ENCODE peak calls at places on chromosome 1, in eight cellular contexts. One of them, this sample, is unnamed.

GRCh38 chr1:28642056-28642846 is 616 bp downstream of the TAF12 start:
- DNase-seq in lower leg skin: no peak
- DNase-seq in astrocyte of the cerebellum: no peak
- DNase-seq in thoracic aorta: no peak
- DNase-seq in PC-3: peak; percentile 22
- DNase-seq in epithelial cell of esophagus: no peak
- DNase-seq in cardiac fibroblast: peak; percentile 40
- DNase-seq in bronchial epithelial cell: peak; percentile 24
- DNase-seq in this sample: peak; percentile 43

GRCh38 chr1:18556364-18556763 is 74.3 kb upstream of the PAX7 start:
- DNase-seq in lower leg skin: no peak
- DNase-seq in astrocyte of the cerebellum: no peak
- DNase-seq in thoracic aorta: no peak
- DNase-seq in PC-3: peak; percentile 45
- DNase-seq in epithelial cell of esophagus: peak; percentile 19
- DNase-seq in cardiac fibroblast: peak; percentile 35
- DNase-seq in bronchial epithelial cell: peak; percentile 21
- DNase-seq in this sample: peak; percentile 57

GRCh38 chr1:175033931-175034330 is 10.7 kb upstream of the MRPS14 start:
- DNase-seq in lower leg skin: no peak
- DNase-seq in astrocyte of the cerebellum: no peak
- DNase-seq in thoracic aorta: no peak
- DNase-seq in PC-3: no peak
- DNase-seq in epithelial cell of esophagus: no peak
- DNase-seq in cardiac fibroblast: no peak
- DNase-seq in bronchial epithelial cell: no peak
- DNase-seq in this sample: no peak

GRCh38 chr1:196733091-196733970 is 41.3 kb upstream of the CFHR3 start:
- DNase-seq in lower leg skin: no peak
- DNase-seq in astrocyte of the cerebellum: no peak
- DNase-seq in thoracic aorta: no peak
- DNase-seq in PC-3: no peak
- DNase-seq in epithelial cell of esophagus: peak; percentile 69
- DNase-seq in cardiac fibroblast: peak; percentile 32
- DNase-seq in bronchial epithelial cell: peak; percentile 15
- DNase-seq in this sample: peak; percentile 74

GRCh38 chr1:21335750-21336168 is 45.5 kb upstream of the ECE1 start:
- DNase-seq in lower leg skin: no peak
- DNase-seq in astrocyte of the cerebellum: no peak
- DNase-seq in thoracic aorta: no peak
- DNase-seq in PC-3: peak; percentile 92
- DNase-seq in epithelial cell of esophagus: peak; percentile 78
- DNase-seq in cardiac fibroblast: no peak
- DNase-seq in bronchial epithelial cell: peak; percentile 77
- DNase-seq in this sample: no peak

GRCh38 chr1:169426174-169426716 is 1.0 kb downstream of the CCDC181 start:
- DNase-seq in lower leg skin: no peak
- DNase-seq in astrocyte of the cerebellum: no peak
- DNase-seq in thoracic aorta: no peak
- DNase-seq in PC-3: no peak
- DNase-seq in epithelial cell of esophagus: peak; percentile 14
- DNase-seq in cardiac fibroblast: no peak
- DNase-seq in bronchial epithelial cell: peak; percentile 28
- DNase-seq in this sample: no peak

GRCh38 chr1:11501491-11501897 is 22.5 kb downstream of the DISP3 start:
- DNase-seq in lower leg skin: no peak
- DNase-seq in astrocyte of the cerebellum: no peak
- DNase-seq in thoracic aorta: no peak
- DNase-seq in PC-3: no peak
- DNase-seq in epithelial cell of esophagus: no peak
- DNase-seq in cardiac fibroblast: no peak
- DNase-seq in bronchial epithelial cell: no peak
- DNase-seq in this sample: no peak

GRCh38 chr1:80066060-80066459 is 1059.5 kb upstream of the ADGRL4 start:
- DNase-seq in lower leg skin: no peak
- DNase-seq in astrocyte of the cerebellum: peak; percentile 27
- DNase-seq in thoracic aorta: no peak
- DNase-seq in PC-3: no peak
- DNase-seq in epithelial cell of esophagus: no peak
- DNase-seq in cardiac fibroblast: no peak
- DNase-seq in bronchial epithelial cell: no peak
- DNase-seq in this sample: no peak

GRCh38 chr1:170804419-170804818 is 130.9 kb upstream of the MROH9 start:
- DNase-seq in lower leg skin: no peak
- DNase-seq in astrocyte of the cerebellum: no peak
- DNase-seq in thoracic aorta: no peak
- DNase-seq in PC-3: no peak
- DNase-seq in epithelial cell of esophagus: no peak
- DNase-seq in cardiac fibroblast: no peak
- DNase-seq in bronchial epithelial cell: no peak
- DNase-seq in this sample: no peak

GRCh38 chr1:170804879-170805278 is 130.5 kb upstream of the MROH9 start:
- DNase-seq in lower leg skin: no peak
- DNase-seq in astrocyte of the cerebellum: no peak
- DNase-seq in thoracic aorta: no peak
- DNase-seq in PC-3: no peak
- DNase-seq in epithelial cell of esophagus: no peak
- DNase-seq in cardiac fibroblast: no peak
- DNase-seq in bronchial epithelial cell: no peak
- DNase-seq in this sample: no peak

GRCh38 chr1:170808229-170808870 is 127.0 kb upstream of the MROH9 start:
- DNase-seq in lower leg skin: no peak
- DNase-seq in astrocyte of the cerebellum: no peak
- DNase-seq in thoracic aorta: no peak
- DNase-seq in PC-3: peak; percentile 4
- DNase-seq in epithelial cell of esophagus: no peak
- DNase-seq in cardiac fibroblast: no peak
- DNase-seq in bronchial epithelial cell: no peak
- DNase-seq in this sample: no peak

GRCh38 chr1:170805957-170806662 is 129.2 kb upstream of the MROH9 start:
- DNase-seq in lower leg skin: no peak
- DNase-seq in astrocyte of the cerebellum: no peak
- DNase-seq in thoracic aorta: no peak
- DNase-seq in PC-3: no peak
- DNase-seq in epithelial cell of esophagus: no peak
- DNase-seq in cardiac fibroblast: peak; percentile 44
- DNase-seq in bronchial epithelial cell: no peak
- DNase-seq in this sample: no peak

DNA sequence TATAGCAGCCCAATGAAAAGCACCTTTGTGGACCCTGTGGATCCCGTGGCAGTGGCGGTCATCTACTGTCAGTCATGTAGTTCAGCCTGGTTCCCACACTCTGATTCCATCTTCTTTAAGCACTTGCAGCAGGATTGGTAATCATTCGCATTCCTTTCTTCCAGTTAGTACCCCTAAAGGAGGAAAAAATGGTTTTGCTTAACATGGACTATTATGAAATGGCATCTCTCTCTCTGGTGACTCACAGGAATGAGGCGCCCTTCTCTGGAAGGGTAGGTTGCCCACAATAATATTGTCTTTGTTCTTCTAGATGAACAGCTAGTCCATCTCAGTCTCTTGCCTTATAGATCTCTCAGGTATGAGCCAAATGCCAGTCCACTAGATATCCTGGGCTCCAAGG is 127.9 kb upstream of the MROH9 start:
- DNase-seq in lower leg skin: no peak
- DNase-seq in astrocyte of the cerebellum: peak; percentile 28
- DNase-seq in thoracic aorta: no peak
- DNase-seq in PC-3: peak; percentile 49
- DNase-seq in epithelial cell of esophagus: peak; percentile 59
- DNase-seq in cardiac fibroblast: peak; percentile 59
- DNase-seq in bronchial epithelial cell: peak; percentile 50
- DNase-seq in this sample: peak; percentile 70
- H3K4me3 ChIP-seq in lower leg skin: no peak overlapping the region
- H3K4me3 ChIP-seq in astrocyte of the cerebellum: no peak overlapping the region
- H3K4me3 ChIP-seq in thoracic aorta: no peak overlapping the region
- H3K4me3 ChIP-seq in PC-3: no peak overlapping the region
- H3K4me3 ChIP-seq in epithelial cell of esophagus: no peak overlapping the region
- H3K4me3 ChIP-seq in cardiac fibroblast: no peak overlapping the region
- H3K4me3 ChIP-seq in bronchial epithelial cell: no peak overlapping the region
- H3K4me3 ChIP-seq in this sample: no peak overlapping the region

GRCh38 chr1:84294751-84295150 is 6.8 kb upstream of the SAMD13 start:
- DNase-seq in lower leg skin: no peak
- DNase-seq in astrocyte of the cerebellum: no peak
- DNase-seq in thoracic aorta: no peak
- DNase-seq in PC-3: no peak
- DNase-seq in epithelial cell of esophagus: no peak
- DNase-seq in cardiac fibroblast: no peak
- DNase-seq in bronchial epithelial cell: no peak
- DNase-seq in this sample: no peak

GRCh38 chr1:84291882-84292655 is 9.4 kb upstream of the SAMD13 start:
- DNase-seq in lower leg skin: no peak
- DNase-seq in astrocyte of the cerebellum: no peak
- DNase-seq in thoracic aorta: no peak
- DNase-seq in PC-3: no peak
- DNase-seq in epithelial cell of esophagus: no peak
- DNase-seq in cardiac fibroblast: no peak
- DNase-seq in bronchial epithelial cell: no peak
- DNase-seq in this sample: no peak

GRCh38 chr1:84283381-84283780 is 18.1 kb upstream of the SAMD13 start:
- DNase-seq in lower leg skin: no peak
- DNase-seq in astrocyte of the cerebellum: no peak
- DNase-seq in thoracic aorta: no peak
- DNase-seq in PC-3: no peak
- DNase-seq in epithelial cell of esophagus: no peak
- DNase-seq in cardiac fibroblast: peak; percentile 19
- DNase-seq in bronchial epithelial cell: no peak
- DNase-seq in this sample: peak; percentile 51

GRCh38 chr1:84286071-84286470 is 15.4 kb upstream of the SAMD13 start:
- DNase-seq in lower leg skin: no peak
- DNase-seq in astrocyte of the cerebellum: no peak
- DNase-seq in thoracic aorta: no peak
- DNase-seq in PC-3: peak; percentile 34
- DNase-seq in epithelial cell of esophagus: peak; percentile 75
- DNase-seq in cardiac fibroblast: no peak
- DNase-seq in bronchial epithelial cell: peak; percentile 82
- DNase-seq in this sample: no peak

GRCh38 chr1:84289169-84289785 is 12.2 kb upstream of the SAMD13 start:
- DNase-seq in lower leg skin: no peak
- DNase-seq in astrocyte of the cerebellum: no peak
- DNase-seq in thoracic aorta: no peak
- DNase-seq in PC-3: no peak
- DNase-seq in epithelial cell of esophagus: no peak
- DNase-seq in cardiac fibroblast: peak; percentile 30
- DNase-seq in bronchial epithelial cell: no peak
- DNase-seq in this sample: no peak
- TF ChIP-seq CTCF in lower leg skin: no peak
- TF ChIP-seq CTCF in astrocyte of the cerebellum: no peak
- TF ChIP-seq CTCF in thoracic aorta: no peak
- TF ChIP-seq CTCF in PC-3: no peak
- TF ChIP-seq CTCF in epithelial cell of esophagus: no peak
- TF ChIP-seq CTCF in cardiac fibroblast: no peak
- TF ChIP-seq CTCF in bronchial epithelial cell: no peak
- TF ChIP-seq CTCF in this sample: no peak

DNA sequence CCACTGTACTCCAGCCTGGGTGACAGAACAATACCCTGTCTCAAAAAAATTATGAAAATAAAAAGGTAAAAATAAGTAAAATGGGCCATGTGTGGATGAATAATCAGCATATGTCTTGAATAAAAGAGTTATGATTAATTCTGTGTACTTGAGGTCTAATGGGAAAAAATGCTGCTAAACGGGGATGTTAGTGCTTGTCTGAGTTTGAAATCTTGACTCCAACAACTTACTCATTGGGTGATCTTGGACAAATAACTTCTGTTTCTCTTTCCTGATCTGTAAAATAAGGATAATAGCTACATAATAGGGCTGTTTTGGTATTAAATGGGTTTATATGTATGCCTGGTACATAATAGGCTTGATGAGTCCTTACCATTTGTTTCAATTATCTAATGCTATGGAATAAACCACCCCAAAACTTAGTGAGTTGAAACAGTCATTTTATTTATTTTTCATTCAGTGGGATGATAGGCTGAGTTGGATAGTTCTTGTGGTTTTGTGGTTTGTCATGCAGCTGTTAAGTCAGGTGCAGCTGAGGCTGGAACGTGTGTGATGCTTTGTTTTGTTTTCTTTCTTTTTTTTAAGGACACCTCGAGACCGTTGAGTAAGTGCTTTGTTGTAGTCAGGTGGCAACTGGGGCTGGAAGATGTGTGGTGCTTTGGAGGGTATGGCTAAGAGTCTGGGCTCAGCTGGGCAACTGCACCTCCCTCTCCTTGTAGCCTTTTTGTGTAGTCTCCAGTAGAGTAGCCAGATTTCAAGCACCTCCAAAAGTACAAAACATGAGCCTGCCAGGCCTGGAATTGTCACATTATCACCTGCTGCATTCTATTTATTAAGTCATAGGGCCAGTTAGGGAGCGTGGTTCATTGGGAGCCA is 4.9 kb downstream of the MDM4 start:
- DNase-seq in lower leg skin: no peak
- DNase-seq in astrocyte of the cerebellum: peak; percentile 40
- DNase-seq in thoracic aorta: no peak
- DNase-seq in PC-3: no peak
- DNase-seq in epithelial cell of esophagus: peak; percentile 51
- DNase-seq in cardiac fibroblast: peak; percentile 15
- DNase-seq in bronchial epithelial cell: peak; percentile 44
- DNase-seq in this sample: peak; percentile 86
- H3K4me3 ChIP-seq in lower leg skin: no peak overlapping the region
- H3K4me3 ChIP-seq in astrocyte of the cerebellum: no peak overlapping the region
- H3K4me3 ChIP-seq in thoracic aorta: no peak overlapping the region
- H3K4me3 ChIP-seq in PC-3: no peak overlapping the region
- H3K4me3 ChIP-seq in epithelial cell of esophagus: no peak overlapping the region
- H3K4me3 ChIP-seq in cardiac fibroblast: no peak overlapping the region
- H3K4me3 ChIP-seq in bronchial epithelial cell: no peak overlapping the region
- H3K4me3 ChIP-seq in this sample: no peak overlapping the region

GRCh38 chr1:41432481-41433280 is 51.8 kb downstream of the EDN2 start:
- DNase-seq in lower leg skin: peak; percentile 85
- DNase-seq in astrocyte of the cerebellum: peak; percentile 73
- DNase-seq in thoracic aorta: peak; percentile 63
- DNase-seq in PC-3: peak; percentile 90
- DNase-seq in epithelial cell of esophagus: peak; percentile 80
- DNase-seq in cardiac fibroblast: peak; percentile 86
- DNase-seq in bronchial epithelial cell: peak; percentile 76
- DNase-seq in this sample: peak; percentile 76

GRCh38 chr1:41429641-41430035 is 54.8 kb downstream of the EDN2 start:
- DNase-seq in lower leg skin: no peak
- DNase-seq in astrocyte of the cerebellum: no peak
- DNase-seq in thoracic aorta: no peak
- DNase-seq in PC-3: no peak
- DNase-seq in epithelial cell of esophagus: no peak
- DNase-seq in cardiac fibroblast: no peak
- DNase-seq in bronchial epithelial cell: no peak
- DNase-seq in this sample: no peak

GRCh38 chr1:41434306-41434705 is 50.2 kb downstream of the EDN2 start:
- DNase-seq in lower leg skin: no peak
- DNase-seq in astrocyte of the cerebellum: no peak
- DNase-seq in thoracic aorta: no peak
- DNase-seq in PC-3: no peak
- DNase-seq in epithelial cell of esophagus: no peak
- DNase-seq in cardiac fibroblast: no peak
- DNase-seq in bronchial epithelial cell: no peak
- DNase-seq in this sample: peak; percentile 12

GRCh38 chr1:41433501-41433900 is 51.0 kb downstream of the EDN2 start:
- DNase-seq in lower leg skin: no peak
- DNase-seq in astrocyte of the cerebellum: no peak
- DNase-seq in thoracic aorta: no peak
- DNase-seq in PC-3: no peak
- DNase-seq in epithelial cell of esophagus: no peak
- DNase-seq in cardiac fibroblast: no peak
- DNase-seq in bronchial epithelial cell: no peak
- DNase-seq in this sample: no peak

DNA sequence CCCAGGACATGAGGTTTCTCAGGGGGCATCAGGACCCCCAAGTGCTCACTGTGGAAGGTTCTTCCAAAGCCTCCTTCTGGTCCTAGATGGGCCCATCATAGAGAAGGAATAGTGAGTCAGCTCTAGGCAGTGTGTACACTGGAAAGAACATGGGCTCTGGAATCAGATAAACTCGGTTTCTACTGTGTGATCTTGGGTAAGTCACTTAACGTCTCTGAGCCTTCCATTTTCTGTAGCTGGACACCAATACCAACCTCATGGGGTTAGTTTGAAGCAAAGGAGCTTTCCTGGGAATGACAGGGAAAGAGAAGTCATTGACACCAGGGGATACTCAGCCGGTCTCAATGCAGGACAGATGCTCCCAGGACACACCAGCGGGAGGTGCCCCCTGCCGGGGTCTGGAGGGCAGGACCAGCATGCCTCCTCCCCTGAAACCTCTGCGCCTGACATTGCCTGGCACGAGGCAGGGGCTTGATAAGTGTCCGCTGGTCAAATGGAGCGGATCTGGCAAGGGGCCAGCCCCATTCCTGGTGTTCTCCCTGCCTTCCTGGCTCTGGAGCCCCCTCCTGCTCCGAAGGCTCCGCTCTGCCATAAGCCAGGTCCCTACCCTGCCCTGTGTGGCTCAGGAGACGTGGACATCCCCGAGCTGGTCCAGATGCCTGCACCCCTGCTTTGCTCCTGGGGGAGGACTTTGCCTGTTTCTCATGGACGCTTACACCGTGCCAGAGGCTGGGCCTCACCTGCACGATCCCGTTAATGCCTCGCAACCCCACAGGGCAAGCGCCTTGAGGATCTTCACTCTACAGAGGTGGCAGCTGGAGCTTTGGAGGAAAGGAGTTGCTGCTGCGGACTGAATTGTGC is 52.8 kb downstream of the EDN2 start:
- DNase-seq in lower leg skin: no peak
- DNase-seq in astrocyte of the cerebellum: no peak
- DNase-seq in thoracic aorta: no peak
- DNase-seq in PC-3: no peak
- DNase-seq in epithelial cell of esophagus: no peak
- DNase-seq in cardiac fibroblast: no peak
- DNase-seq in bronchial epithelial cell: no peak
- DNase-seq in this sample: no peak
- TF ChIP-seq CTCF in lower leg skin: no peak
- TF ChIP-seq CTCF in astrocyte of the cerebellum: no peak
- TF ChIP-seq CTCF in thoracic aorta: no peak
- TF ChIP-seq CTCF in PC-3: no peak
- TF ChIP-seq CTCF in epithelial cell of esophagus: no peak
- TF ChIP-seq CTCF in cardiac fibroblast: no peak
- TF ChIP-seq CTCF in bronchial epithelial cell: no peak
- TF ChIP-seq CTCF in this sample: no peak